ENCODE peak calls at places on chromosome 10, in five cellular contexts. U, I, F, M and L are unnamed samples.

GRCh38 chr10:69057261-69057950 is 30.5 kb upstream of the SRGN start:
- DNase-seq in U (no peak), F (no peak), M (no peak), I (no peak), L (no peak)

GRCh38 chr10:6089334-6090219 is 743 bp downstream of the RBM17 start:
- DNase-seq in M (peak), F (no peak), I (no peak), U (no peak), L (no peak)

GRCh38 chr10:62858364-62858763 is 42.2 kb upstream of the EGR2 start:
- DNase-seq in U (no peak), I (no peak), M (peak), F (no peak), L (peak)

GRCh38 chr10:124735491-124736286 is 8.5 kb downstream of the FAM53B start:
- DNase-seq in F (no peak), M (no peak), I (no peak), U (no peak), L (no peak)

GRCh38 chr10:19828278-19829049 is 12.2 kb downstream of the PLXDC2 start:
- DNase-seq in F (no peak), I (no peak), M (no peak), U (no peak), L (no peak)

GRCh38 chr10:101066146-101066889 is 4.5 kb downstream of the KAZALD1 start:
- DNase-seq in M (peak), U (no peak), I (peak), F (peak), L (peak)

GRCh38 chr10:84176836-84177474 is 3.4 kb downstream of the GPR15LG start:
- DNase-seq in F (no peak), I (no peak), M (no peak), U (no peak), L (no peak)

GRCh38 chr10:86108696-86109095 is 257.9 kb downstream of the GRID1 start:
- DNase-seq in M (no peak), I (no peak), F (no peak), U (no peak), L (no peak)

GRCh38 chr10:26790596-26790995 is 70.2 kb downstream of the ABI1 start:
- DNase-seq in U (no peak), I (no peak), M (no peak), F (no peak), L (peak)

GRCh38 chr10:29646960-29647431 is 12.2 kb upstream of the SVIL start:
- DNase-seq in U (no peak), F (no peak), M (no peak), I (no peak), L (peak)

GRCh38 chr10:131080571-131080970 is 230.9 kb downstream of the TCERG1L start:
- DNase-seq in F (no peak), U (no peak), I (no peak), M (no peak), L (no peak)

GRCh38 chr10:354901-355617 is 219.8 kb downstream of the ZMYND11 start:
- DNase-seq in M (no peak), I (no peak), U (no peak), F (no peak), L (no peak)

GRCh38 chr10:57260175-57260574 is 899.1 kb upstream of the ZWINT start:
- DNase-seq in U (no peak), I (no peak), F (no peak), M (no peak), L (no peak)

GRCh38 chr10:103803941-103804340 is 51.4 kb downstream of the SH3PXD2A start:
- DNase-seq in M (peak), F (no peak), U (no peak), I (no peak), L (no peak)

GRCh38 chr10:125020871-125021270 is 78.9 kb downstream of the ZRANB1 start:
- DNase-seq in U (no peak), F (no peak), M (no peak), I (no peak), L (no peak)

GRCh38 chr10:43846187-43846680 is 197.6 kb upstream of the ZNF32 start:
- DNase-seq in M (no peak), F (no peak), I (no peak), U (peak), L (peak)

GRCh38 chr10:23657677-23658076 is 218.8 kb downstream of the OTUD1 start:
- DNase-seq in U (no peak), M (no peak), I (no peak), F (no peak), L (no peak)

GRCh38 chr10:12113627-12114026 is 15.8 kb upstream of the SEC61A2 start:
- DNase-seq in U (no peak), I (no peak), F (no peak), M (no peak), L (no peak)
- TF ChIP-seq RCOR1 in U (no peak), I (no peak), F (no peak), M (no peak), L (no peak)

GRCh38 chr10:82883588-82883987 is 1008.6 kb downstream of the NRG3 start:
- DNase-seq in M (no peak), I (no peak), F (no peak), U (no peak), L (no peak)
- TF ChIP-seq RCOR1 in M (no peak), I (no peak), F (no peak), U (no peak), L (no peak)

GRCh38 chr10:48194830-48195229 is 79.7 kb downstream of the FRMPD2 start:
- DNase-seq in M (no peak), F (no peak), I (peak), U (no peak), L (no peak)

GRCh38 chr10:48195803-48196202 is 78.7 kb downstream of the FRMPD2 start:
- DNase-seq in M (no peak), F (no peak), U (no peak), I (no peak), L (no peak)

GRCh38 chr10:48197236-48197899 is 77.1 kb downstream of the FRMPD2 start:
- DNase-seq in M (no peak), I (no peak), F (no peak), U (no peak), L (no peak)

DNA sequence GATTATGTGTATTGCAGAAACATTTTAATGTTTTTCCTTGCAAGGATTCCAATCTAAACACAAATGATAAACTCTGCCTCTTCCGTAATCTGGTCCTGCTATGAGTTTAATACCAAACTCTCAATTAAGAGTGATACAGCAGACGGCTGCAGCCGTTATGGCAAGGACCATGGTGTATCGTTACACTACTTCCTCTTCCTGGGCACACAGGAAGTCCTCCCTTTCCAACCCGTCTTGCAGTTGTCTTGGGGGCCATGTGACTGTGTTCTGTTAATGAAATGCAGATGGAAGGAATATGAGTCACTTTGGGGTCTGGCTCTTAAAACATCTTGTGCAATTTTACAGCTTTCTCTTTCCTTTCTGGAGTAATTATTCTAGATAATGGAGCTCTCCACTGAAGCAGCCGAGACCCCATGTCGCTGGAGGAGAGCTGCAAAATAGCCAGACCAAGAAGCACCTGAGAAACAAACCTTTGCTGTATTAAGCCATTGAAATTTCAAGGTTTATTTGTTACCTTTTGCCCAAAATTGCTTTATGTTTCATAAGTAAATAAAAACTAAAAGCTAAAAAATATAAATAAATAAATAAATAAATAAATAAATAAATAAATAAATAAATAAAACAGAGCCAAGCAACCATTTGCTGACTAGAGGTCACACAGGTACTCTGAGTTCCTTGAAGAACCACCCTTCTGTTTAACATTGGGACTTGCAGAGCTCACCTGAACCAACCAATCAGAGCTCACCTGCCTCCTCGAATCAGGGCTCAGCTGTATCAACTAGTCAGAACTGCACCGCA is 74.7 kb downstream of the FRMPD2 start:
- DNase-seq in F (no peak), U (no peak), I (no peak), M (no peak), L (peak)
- TF ChIP-seq RCOR1 in F (no peak), U (no peak), I (no peak), M (no peak), L (no peak)

GRCh38 chr10:77446700-77447099 is 190.9 kb downstream of the KCNMA1 start:
- DNase-seq in U (no peak), I (no peak), F (no peak), M (no peak), L (no peak)

GRCh38 chr10:77444041-77444440 is 193.6 kb downstream of the KCNMA1 start:
- DNase-seq in F (no peak), M (no peak), I (no peak), U (no peak), L (no peak)

GRCh38 chr10:77445562-77445961 is 192.0 kb downstream of the KCNMA1 start:
- DNase-seq in I (no peak), U (no peak), F (no peak), M (no peak), L (no peak)

GRCh38 chr10:77451886-77452285 is 185.7 kb downstream of the KCNMA1 start:
- DNase-seq in I (no peak), F (no peak), U (no peak), M (no peak), L (no peak)

GRCh38 chr10:77448226-77448625 is 189.4 kb downstream of the KCNMA1 start:
- DNase-seq in U (no peak), F (no peak), M (no peak), I (no peak), L (no peak)
- TF ChIP-seq RCOR1 in U (no peak), F (no peak), M (no peak), I (no peak), L (no peak)

GRCh38 chr10:126628746-126629145 is 41.7 kb downstream of the C10orf90 start:
- DNase-seq in M (no peak), I (no peak), F (no peak), U (no peak), L (no peak)
- TF ChIP-seq RCOR1 in M (no peak), I (no peak), F (no peak), U (no peak), L (no peak)